ENCODE peak calls at places on chromosomes 4 and X, in eight cellular contexts. One of them, this sample, is unnamed.

GRCh38 chrX:133953078-133953477 is 32.3 kb downstream of the GPC3 start:
- DNase-seq in T-helper 2 cell: no peak
- DNase-seq in hepatocyte: no peak
- DNase-seq in prostate gland: no peak
- DNase-seq in endothelial cell: no peak
- DNase-seq in A172: no peak
- DNase-seq in GM19239: no peak
- DNase-seq in mucosa of descending colon: no peak
- DNase-seq in this sample: no peak

GRCh38 chrX:5726246-5726645 is 502.4 kb downstream of the NLGN4X start:
- DNase-seq in mucosa of descending colon: no peak
- DNase-seq in prostate gland: no peak
- DNase-seq in hepatocyte: no peak
- DNase-seq in A172: no peak
- DNase-seq in endothelial cell: no peak
- DNase-seq in GM19239: no peak
- DNase-seq in T-helper 2 cell: no peak
- DNase-seq in this sample: no peak

GRCh38 chrX:43557792-43558191 is 98.3 kb upstream of the MAOA start:
- DNase-seq in A172: peak
- DNase-seq in mucosa of descending colon: peak
- DNase-seq in endothelial cell: peak
- DNase-seq in T-helper 2 cell: peak
- DNase-seq in hepatocyte: peak
- DNase-seq in GM19239: peak
- DNase-seq in prostate gland: peak
- DNase-seq in this sample: peak

GRCh38 chr4:79964020-79964714 is 108.9 kb downstream of the ANTXR2 start:
- DNase-seq in GM19239: no peak
- DNase-seq in prostate gland: no peak
- DNase-seq in endothelial cell: no peak
- DNase-seq in mucosa of descending colon: no peak
- DNase-seq in hepatocyte: no peak
- DNase-seq in A172: no peak
- DNase-seq in T-helper 2 cell: no peak
- DNase-seq in this sample: no peak

GRCh38 chr4:40458683-40459082 is 123.5 kb downstream of the CHRNA9 start:
- DNase-seq in endothelial cell: no peak
- DNase-seq in T-helper 2 cell: no peak
- DNase-seq in prostate gland: no peak
- DNase-seq in A172: no peak
- DNase-seq in hepatocyte: no peak
- DNase-seq in GM19239: no peak
- DNase-seq in mucosa of descending colon: no peak
- DNase-seq in this sample: no peak

GRCh38 chr4:157172011-157172410 is 48.5 kb upstream of the GRIA2 start:
- DNase-seq in endothelial cell: no peak
- DNase-seq in A172: no peak
- DNase-seq in mucosa of descending colon: no peak
- DNase-seq in GM19239: no peak
- DNase-seq in T-helper 2 cell: no peak
- DNase-seq in prostate gland: no peak
- DNase-seq in hepatocyte: no peak
- DNase-seq in this sample: peak

GRCh38 chr4:26787461-26788340 is 72.9 kb upstream of the STIM2 start:
- DNase-seq in mucosa of descending colon: peak
- DNase-seq in endothelial cell: no peak
- DNase-seq in T-helper 2 cell: no peak
- DNase-seq in GM19239: no peak
- DNase-seq in hepatocyte: peak
- DNase-seq in prostate gland: peak
- DNase-seq in A172: peak
- DNase-seq in this sample: peak

GRCh38 chr4:158053086-158053485 is 119.7 kb downstream of the GASK1B start:
- DNase-seq in GM19239: no peak
- DNase-seq in T-helper 2 cell: no peak
- DNase-seq in hepatocyte: no peak
- DNase-seq in prostate gland: no peak
- DNase-seq in A172: peak
- DNase-seq in endothelial cell: no peak
- DNase-seq in mucosa of descending colon: no peak
- DNase-seq in this sample: no peak

GRCh38 chrX:40887476-40887875 is 152.1 kb upstream of the MED14 start:
- DNase-seq in prostate gland: no peak
- DNase-seq in hepatocyte: no peak
- DNase-seq in endothelial cell: no peak
- DNase-seq in GM19239: no peak
- DNase-seq in mucosa of descending colon: no peak
- DNase-seq in T-helper 2 cell: no peak
- DNase-seq in A172: no peak
- DNase-seq in this sample: no peak

GRCh38 chrX:140087865-140088264 is 122.5 kb upstream of the CXorf66 start:
- DNase-seq in endothelial cell: no peak
- DNase-seq in prostate gland: no peak
- DNase-seq in mucosa of descending colon: no peak
- DNase-seq in GM19239: no peak
- DNase-seq in T-helper 2 cell: no peak
- DNase-seq in A172: no peak
- DNase-seq in hepatocyte: no peak
- DNase-seq in this sample: no peak

GRCh38 chrX:50536955-50537354 is 66.3 kb upstream of the DGKK start:
- DNase-seq in T-helper 2 cell: no peak
- DNase-seq in GM19239: no peak
- DNase-seq in hepatocyte: no peak
- DNase-seq in prostate gland: no peak
- DNase-seq in endothelial cell: no peak
- DNase-seq in mucosa of descending colon: no peak
- DNase-seq in A172: no peak
- DNase-seq in this sample: no peak

GRCh38 chr4:113378836-113379235 is 329.4 kb downstream of the ANK2 start:
- DNase-seq in endothelial cell: no peak
- DNase-seq in GM19239: no peak
- DNase-seq in prostate gland: no peak
- DNase-seq in A172: no peak
- DNase-seq in hepatocyte: no peak
- DNase-seq in T-helper 2 cell: no peak
- DNase-seq in mucosa of descending colon: no peak
- DNase-seq in this sample: no peak

GRCh38 chr4:47690611-47691010 is 147.3 kb downstream of the CORIN start:
- DNase-seq in endothelial cell: no peak
- DNase-seq in hepatocyte: no peak
- DNase-seq in prostate gland: no peak
- DNase-seq in mucosa of descending colon: no peak
- DNase-seq in T-helper 2 cell: no peak
- DNase-seq in A172: no peak
- DNase-seq in GM19239: no peak
- DNase-seq in this sample: no peak

GRCh38 chr4:88291003-88291402 is 6.6 kb upstream of the PPM1K start:
- DNase-seq in mucosa of descending colon: no peak
- DNase-seq in endothelial cell: no peak
- DNase-seq in GM19239: no peak
- DNase-seq in T-helper 2 cell: no peak
- DNase-seq in A172: no peak
- DNase-seq in hepatocyte: peak
- DNase-seq in prostate gland: peak
- DNase-seq in this sample: peak

GRCh38 chrX:140163376-140164159 is 198.2 kb upstream of the CXorf66 start:
- DNase-seq in endothelial cell: no peak
- DNase-seq in T-helper 2 cell: no peak
- DNase-seq in hepatocyte: no peak
- DNase-seq in A172: no peak
- DNase-seq in GM19239: no peak
- DNase-seq in mucosa of descending colon: no peak
- DNase-seq in prostate gland: no peak
- DNase-seq in this sample: no peak

GRCh38 chrX:144722307-144722706 is 525.0 kb upstream of the SPANXN1 start:
- DNase-seq in A172: no peak
- DNase-seq in mucosa of descending colon: no peak
- DNase-seq in GM19239: no peak
- DNase-seq in endothelial cell: no peak
- DNase-seq in prostate gland: no peak
- DNase-seq in T-helper 2 cell: no peak
- DNase-seq in hepatocyte: no peak
- DNase-seq in this sample: no peak

GRCh38 chr4:7044415-7044930 is 1.3 kb downstream of the TADA2B start:
- DNase-seq in mucosa of descending colon: peak
- DNase-seq in T-helper 2 cell: no peak
- DNase-seq in hepatocyte: no peak
- DNase-seq in endothelial cell: no peak
- DNase-seq in prostate gland: no peak
- DNase-seq in A172: no peak
- DNase-seq in GM19239: no peak
- DNase-seq in this sample: peak

GRCh38 chr4:76977731-76978350 is 28.3 kb downstream of the SEPTIN11 start:
- DNase-seq in prostate gland: no peak
- DNase-seq in endothelial cell: no peak
- DNase-seq in A172: peak
- DNase-seq in hepatocyte: no peak
- DNase-seq in GM19239: no peak
- DNase-seq in mucosa of descending colon: no peak
- DNase-seq in T-helper 2 cell: no peak
- DNase-seq in this sample: peak

This sample was measured in HT-29.